ENCODE peak calls at places on chromosome 10, in seven cellular contexts. P is tibial artery, L is aorta, X is IMR-90, M is AG10803, K is GM06990, S is heart right ventricle. Y is an unnamed sample.

GRCh38 chr10:70115948-70116682 is 16.5 kb downstream of the AIFM2 start:
- DNase-seq in K (no peak), P (no peak), S (peak), X (peak), M (peak), L (peak), Y (peak)

GRCh38 chr10:132516771-132517725 is 20.5 kb upstream of the INPP5A start:
- DNase-seq in K (no peak), X (peak), P (peak), S (peak), M (peak), L (peak), Y (no peak)

GRCh38 chr10:124085680-124086079 is 7.7 kb downstream of the CHST15 start:
- DNase-seq in X (no peak), K (no peak), L (peak), P (no peak), M (no peak), S (no peak), Y (no peak)

GRCh38 chr10:93315261-93315660 is 166.9 kb downstream of the MYOF start:
- DNase-seq in S (no peak), M (no peak), X (no peak), P (no peak), K (no peak), L (no peak), Y (no peak)

GRCh38 chr10:3068968-3069737 is 1.8 kb downstream of the PFKP start:
- DNase-seq in X (peak), M (peak), P (no peak), L (peak), S (peak), K (peak), Y (no peak)

GRCh38 chr10:49280001-49280408 is 19.0 kb upstream of the C10orf71 start:
- DNase-seq in K (no peak), S (no peak), L (no peak), M (peak), P (no peak), X (peak), Y (no peak)

GRCh38 chr10:103695584-103696005 is 159.8 kb downstream of the SH3PXD2A start:
- DNase-seq in L (no peak), M (peak), K (peak), S (no peak), X (no peak), P (peak), Y (no peak)

GRCh38 chr10:46217749-46218453 is 68.9 kb upstream of the ANTXRL start:
- DNase-seq in S (no peak), X (no peak), L (no peak), K (no peak), P (no peak), M (no peak), Y (no peak)

GRCh38 chr10:116669080-116669479 is 48.3 kb downstream of the PNLIPRP2 start:
- DNase-seq in K (no peak), X (peak), L (no peak), M (no peak), S (no peak), P (no peak), Y (no peak)
- H3K4me3 ChIP-seq in K (no peak), X (no peak), L (no peak), M (no peak), S (no peak), P (no peak), Y (no peak)

GRCh38 chr10:122140941-122141623 is 130.0 kb upstream of the BTBD16 start:
- DNase-seq in S (peak), K (no peak), L (peak), X (peak), P (peak), M (peak), Y (no peak)

GRCh38 chr10:122141821-122142651 is 129.1 kb upstream of the BTBD16 start:
- DNase-seq in S (peak), P (peak), K (no peak), L (peak), M (peak), X (peak), Y (no peak)

GRCh38 chr10:122139226-122139625 is 131.9 kb upstream of the BTBD16 start:
- DNase-seq in P (no peak), M (no peak), K (no peak), S (peak), X (no peak), L (no peak), Y (no peak)

GRCh38 chr10:122140477-122140902 is 130.6 kb upstream of the BTBD16 start:
- DNase-seq in M (peak), S (peak), L (no peak), X (peak), P (peak), K (no peak), Y (no peak)

GRCh38 chr10:122139627-122140151 is 131.4 kb upstream of the BTBD16 start:
- DNase-seq in X (no peak), L (no peak), P (no peak), K (no peak), M (no peak), S (peak), Y (no peak)
- H3K4me3 ChIP-seq in X (no peak), L (no peak), P (no peak), K (no peak), M (no peak), S (no peak), Y (no peak)

GRCh38 chr10:4673279-4674040 is 152.5 kb upstream of the AKR1E2 start:
- DNase-seq in P (no peak), M (no peak), X (no peak), S (no peak), L (no peak), K (no peak), Y (no peak)

GRCh38 chr10:4672199-4672598 is 153.8 kb upstream of the AKR1E2 start:
- DNase-seq in P (no peak), S (no peak), L (no peak), K (no peak), M (no peak), X (no peak), Y (no peak)

GRCh38 chr10:4669585-4669984 is 156.4 kb upstream of the AKR1E2 start:
- DNase-seq in K (no peak), P (no peak), X (no peak), S (no peak), M (no peak), L (no peak), Y (no peak)

GRCh38 chr10:4670737-4671136 is 155.3 kb upstream of the AKR1E2 start:
- DNase-seq in P (no peak), L (no peak), X (peak), M (peak), K (no peak), S (no peak), Y (no peak)

DNA sequence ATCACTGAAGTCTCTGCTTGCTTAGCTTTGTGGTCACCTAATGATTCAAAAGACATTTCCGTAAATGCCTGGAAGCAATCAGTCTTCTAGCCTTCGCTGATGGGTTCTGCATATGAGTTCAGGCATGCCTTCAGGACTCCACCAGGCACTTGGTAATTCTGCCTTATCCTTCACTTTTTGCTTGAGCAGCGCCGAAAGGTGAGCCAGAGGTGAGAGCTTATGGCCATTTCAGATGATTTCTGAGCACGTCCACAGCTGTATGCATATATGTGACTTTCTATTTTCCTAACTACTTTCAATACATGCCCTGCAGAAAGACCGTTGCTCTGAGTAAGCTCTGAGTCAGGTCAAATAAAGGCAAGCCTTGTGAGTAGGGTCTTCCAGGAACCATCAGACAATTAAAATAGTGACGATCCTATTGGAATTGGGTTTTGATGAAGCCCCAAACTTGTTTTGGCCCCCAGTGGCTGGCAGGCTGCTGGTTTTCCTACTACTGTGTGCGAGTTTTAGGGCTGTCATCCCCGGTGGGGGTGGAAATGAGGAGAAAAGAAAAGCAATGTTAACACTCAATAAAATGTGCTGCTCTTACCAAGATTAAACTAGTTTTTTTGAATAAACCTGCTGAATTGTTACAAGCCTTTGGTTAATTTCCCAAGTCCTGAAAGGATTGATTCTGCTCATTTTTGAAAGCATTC is 154.4 kb upstream of the AKR1E2 start:
- DNase-seq in L (no peak), P (no peak), S (no peak), X (peak), M (peak), K (no peak), Y (no peak)
- H3K4me3 ChIP-seq in L (no peak), P (no peak), S (peak), X (no peak), M (peak), K (no peak), Y (no peak)

DNA sequence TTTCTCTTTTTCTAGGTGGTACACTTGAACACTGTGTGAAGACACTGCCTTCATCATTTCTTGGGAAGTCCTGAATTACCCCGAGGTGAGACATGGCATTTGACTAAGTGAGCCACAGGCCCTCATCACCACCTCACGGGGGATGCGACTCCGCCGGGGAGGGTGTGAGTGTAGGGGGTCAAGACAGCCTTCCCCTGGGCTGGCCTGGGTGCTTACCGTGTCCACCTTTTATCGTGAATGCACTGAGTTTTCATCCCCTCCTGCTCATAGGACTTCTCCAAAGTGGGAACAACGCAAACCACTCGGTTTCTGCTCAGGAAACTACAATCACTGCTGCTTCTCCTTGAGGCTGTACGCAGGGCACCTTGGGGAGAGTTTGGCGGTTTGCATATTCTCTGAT is 176.9 kb downstream of the SH2D4B start:
- DNase-seq in S (no peak), P (no peak), K (no peak), M (no peak), X (no peak), L (no peak), Y (no peak)
- H3K4me3 ChIP-seq in S (no peak), P (no peak), K (no peak), M (no peak), X (no peak), L (no peak), Y (no peak)

DNA sequence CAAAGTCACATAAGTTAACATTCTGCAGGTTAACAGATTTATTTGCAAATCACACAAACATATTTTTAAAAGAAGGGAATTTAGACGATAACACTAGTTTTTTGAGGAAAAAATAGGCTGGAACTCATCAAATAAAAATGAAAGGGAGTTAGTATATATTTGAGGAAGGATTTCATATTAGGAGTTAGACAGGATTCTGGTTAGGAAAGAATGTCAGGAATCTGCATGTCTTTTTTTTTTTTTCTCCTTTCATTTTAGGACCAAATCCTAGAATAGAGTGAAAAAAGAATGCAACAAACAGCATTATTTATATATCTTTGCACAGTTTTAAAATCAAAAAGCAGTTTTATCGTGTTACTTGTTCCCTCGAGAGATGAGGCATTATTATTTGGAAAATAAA is 8.9 kb upstream of the TRDMT1 start:
- DNase-seq in M (peak), S (no peak), P (no peak), L (no peak), X (peak), K (no peak), Y (no peak)
- H3K4me3 ChIP-seq in M (no peak), S (no peak), P (peak), L (no peak), X (no peak), K (no peak), Y (no peak)